ENCODE peak calls at places on chromosomes 3 and 15, in seven cellular contexts. W is heart right ventricle; M is cardiac muscle cell; Z is mesendoderm; V is left ventricle myocardium inferior; F is H7; E is CD4-positive, CD25-positive, alpha-beta regulatory T cell. H is an unnamed sample.

GRCh38 chr3:116920836-116921596 is 211.4 kb downstream of the TUSC7 start:
- DNase-seq in W (no peak), M (no peak), Z (no peak), V (no peak), F (no peak), E (no peak), H (no peak)

GRCh38 chr3:181719298-181719859 is 7.7 kb downstream of the SOX2 start:
- DNase-seq in W (no peak), M (no peak), Z (no peak), V (no peak), F (peak), E (no peak), H (no peak)

GRCh38 chr15:59274126-59274970 is 67.7 kb downstream of the LDHAL6B start:
- DNase-seq in W (no peak), M (peak), Z (peak), V (no peak), F (no peak), E (no peak), H (no peak)

GRCh38 chr3:109023656-109024254 is 70.1 kb upstream of the GUCA1C start:
- DNase-seq in W (peak), M (peak), Z (peak), V (no peak), F (peak), E (peak), H (no peak)

GRCh38 chr15:52680041-52680391 is 828 bp upstream of the ATOSA start:
- DNase-seq in W (no peak), M (peak), Z (no peak), V (no peak), F (no peak), E (no peak), H (no peak)

GRCh38 chr3:71195492-71195891 is 388.0 kb downstream of the FOXP1 start:
- DNase-seq in W (no peak), M (no peak), Z (no peak), V (no peak), F (no peak), E (no peak), H (no peak)

GRCh38 chr3:121574449-121574848 is 6.7 kb downstream of the ARGFX start:
- DNase-seq in W (no peak), M (peak), Z (peak), V (no peak), F (no peak), E (no peak), H (no peak)

GRCh38 chr3:79767194-79767952 is 425 bp downstream of the ROBO1 start:
- DNase-seq in W (no peak), M (peak), Z (peak), V (no peak), F (peak), E (no peak), H (no peak)

GRCh38 chr15:77033729-77034619 is 36.9 kb downstream of the TSPAN3 start:
- DNase-seq in W (no peak), M (no peak), Z (no peak), V (no peak), F (peak), E (no peak), H (peak)

GRCh38 chr15:65979316-65979715 is 110.0 kb downstream of the RAB11A start:
- DNase-seq in W (peak), M (no peak), Z (peak), V (no peak), F (no peak), E (no peak), H (no peak)

GRCh38 chr3:94647131-94647530 is 584.3 kb downstream of the NSUN3 start:
- DNase-seq in W (no peak), M (no peak), Z (no peak), V (no peak), F (no peak), E (no peak), H (no peak)

GRCh38 chr3:183224581-183224980 is 28.5 kb upstream of the B3GNT5 start:
- DNase-seq in W (no peak), M (no peak), Z (no peak), V (no peak), F (no peak), E (peak), H (no peak)

GRCh38 chr3:48561045-48561736 is 2.4 kb downstream of the UCN2 start:
- DNase-seq in W (peak), M (peak), Z (peak), V (peak), F (peak), E (no peak), H (peak)

GRCh38 chr3:49158108-49158709 is 7.9 kb downstream of the CCDC71 start:
- DNase-seq in W (no peak), M (peak), Z (peak), V (no peak), F (peak), E (peak), H (no peak)

GRCh38 chr15:68302729-68303128 is 25.2 kb downstream of the FEM1B start:
- DNase-seq in W (peak), M (no peak), Z (no peak), V (no peak), F (no peak), E (no peak), H (no peak)

GRCh38 chr3:29643034-29643425 is 362.2 kb downstream of the RBMS3 start:
- DNase-seq in W (no peak), M (no peak), Z (peak), V (no peak), F (no peak), E (no peak), H (no peak)

GRCh38 chr3:38124324-38125122 is 12.4 kb downstream of the ACAA1 start:
- DNase-seq in W (no peak), M (no peak), Z (no peak), V (no peak), F (no peak), E (no peak), H (no peak)

GRCh38 chr15:67126551-67127333 is 61.3 kb downstream of the SMAD3 start:
- DNase-seq in W (no peak), M (no peak), Z (no peak), V (no peak), F (no peak), E (no peak), H (no peak)

GRCh38 chr3:124519844-124520243 is 210.4 kb upstream of the UMPS start:
- DNase-seq in W (no peak), M (no peak), Z (no peak), V (no peak), F (no peak), E (no peak), H (no peak)

GRCh38 chr3:136819784-136820640 is 1.1 kb downstream of the SLC35G2 start:
- DNase-seq in W (peak), M (peak), Z (peak), V (peak), F (peak), E (peak), H (peak)

GRCh38 chr15:96746621-96747155 is 416.2 kb downstream of the NR2F2 start:
- DNase-seq in W (no peak), M (no peak), Z (no peak), V (no peak), F (no peak), E (no peak), H (no peak)

GRCh38 chr15:32818758-32819405 is 101.1 kb downstream of the GREM1 start:
- DNase-seq in W (no peak), M (peak), Z (no peak), V (no peak), F (peak), E (no peak), H (no peak)

GRCh38 chr3:166013073-166013679 is 176.0 kb upstream of the BCHE start:
- DNase-seq in W (no peak), M (peak), Z (peak), V (no peak), F (no peak), E (no peak), H (no peak)

GRCh38 chr15:72923304-72923703 is 129.0 kb upstream of the NEO1 start:
- DNase-seq in W (no peak), M (no peak), Z (peak), V (no peak), F (peak), E (no peak), H (no peak)

GRCh38 chr15:31537770-31538592 is 211.3 kb downstream of the KLF13 start:
- DNase-seq in W (no peak), M (no peak), Z (no peak), V (no peak), F (peak), E (no peak), H (no peak)

GRCh38 chr3:67947808-67948508 is 293.5 kb upstream of the SUCLG2 start:
- DNase-seq in W (no peak), M (no peak), Z (peak), V (no peak), F (peak), E (peak), H (no peak)

GRCh38 chr3:143952569-143953069 is 19.0 kb upstream of the DIPK2A start:
- DNase-seq in W (no peak), M (no peak), Z (peak), V (no peak), F (no peak), E (no peak), H (no peak)

GRCh38 chr3:19947549-19948071 is 713 bp downstream of the RAB5A start:
- DNase-seq in W (peak), M (peak), Z (peak), V (peak), F (peak), E (peak), H (peak)

GRCh38 chr3:115825046-115825445 is 201.7 kb downstream of the GAP43 start:
- DNase-seq in W (no peak), M (peak), Z (peak), V (no peak), F (no peak), E (no peak), H (no peak)

GRCh38 chr3:10198761-10199688 is 34.3 kb downstream of the IRAK2 start:
- DNase-seq in W (no peak), M (peak), Z (no peak), V (no peak), F (no peak), E (peak), H (no peak)

GRCh38 chr3:127133971-127134370 is 59.0 kb upstream of the PRR23E start:
- DNase-seq in W (no peak), M (no peak), Z (no peak), V (no peak), F (no peak), E (no peak), H (no peak)

GRCh38 chr3:25747033-25747432 is 36.2 kb downstream of the NGLY1 start:
- DNase-seq in W (no peak), M (no peak), Z (no peak), V (no peak), F (no peak), E (no peak), H (no peak)

GRCh38 chr15:46467041-46467440 is 832.2 kb downstream of the SQOR start:
- DNase-seq in W (no peak), M (no peak), Z (no peak), V (no peak), F (no peak), E (no peak), H (no peak)

GRCh38 chr3:69460034-69460433 is 74.1 kb upstream of the FRMD4B start:
- DNase-seq in W (no peak), M (no peak), Z (peak), V (no peak), F (no peak), E (no peak), H (no peak)

GRCh38 chr3:83913381-83913780 is 1045.4 kb upstream of the CADM2 start:
- DNase-seq in W (no peak), M (no peak), Z (no peak), V (no peak), F (no peak), E (no peak), H (no peak)

GRCh38 chr3:143707848-143708247 is 140.4 kb downstream of the SLC9A9 start:
- DNase-seq in W (no peak), M (peak), Z (peak), V (no peak), F (no peak), E (no peak), H (no peak)

GRCh38 chr15:22811640-22812039 is 25.2 kb downstream of the NIPA1 start:
- DNase-seq in W (no peak), M (peak), Z (peak), V (peak), F (peak), E (no peak), H (no peak)

GRCh38 chr15:38647683-38648082 is 83.1 kb upstream of the RASGRP1 start:
- DNase-seq in W (no peak), M (peak), Z (peak), V (no peak), F (peak), E (no peak), H (no peak)

GRCh38 chr3:124861041-124861440 is 26.1 kb downstream of the ITGB5 start:
- DNase-seq in W (no peak), M (peak), Z (no peak), V (no peak), F (no peak), E (no peak), H (no peak)